ENCODE peak calls at places on chromosome 4, in six cellular contexts. A is HCT116, K is GM12878, T is SK-N-SH, V is K562, F is H1. D is an unnamed sample.

GRCh38 chr4:169254546-169254983 is 16.2 kb downstream of the SH3RF1 start:
- DNase-seq in A (peak), K (no peak), T (no peak), V (no peak), F (no peak), D (no peak)

GRCh38 chr4:41590591-41590990 is 52.6 kb downstream of the LIMCH1 start:
- DNase-seq in A (no peak), K (no peak), T (peak), V (no peak), F (no peak), D (no peak)

GRCh38 chr4:52873191-52873590 is 11.1 kb downstream of the RASL11B start:
- DNase-seq in A (peak), K (no peak), T (no peak), V (no peak), F (no peak), D (no peak)

GRCh38 chr4:83115000-83115399 is 471 bp upstream of the PLAC8 start:
- DNase-seq in A (no peak), K (no peak), T (no peak), V (no peak), F (no peak), D (no peak)

GRCh38 chr4:5165419-5166369 is 114.4 kb downstream of the STK32B start:
- DNase-seq in A (no peak), K (no peak), T (no peak), V (no peak), F (peak), D (no peak)

GRCh38 chr4:118823471-118823870 is 12.5 kb downstream of the SEC24D start:
- DNase-seq in A (peak), K (no peak), T (no peak), V (no peak), F (no peak), D (no peak)

GRCh38 chr4:11843340-11843739 is 414.6 kb upstream of the HS3ST1 start:
- DNase-seq in A (no peak), K (no peak), T (no peak), V (no peak), F (no peak), D (no peak)

GRCh38 chr4:156158747-156159146 is 205.1 kb upstream of the CTSO start:
- DNase-seq in A (no peak), K (no peak), T (no peak), V (no peak), F (no peak), D (no peak)

GRCh38 chr4:176150283-176150682 is 45.1 kb downstream of the SPATA4 start:
- DNase-seq in A (peak), K (no peak), T (peak), V (no peak), F (no peak), D (no peak)

GRCh38 chr4:110216079-110216478 is 17.7 kb upstream of the ELOVL6 start:
- DNase-seq in A (no peak), K (no peak), T (no peak), V (no peak), F (no peak), D (no peak)

GRCh38 chr4:137768196-137768595 is 235.9 kb upstream of the PCDH18 start:
- DNase-seq in A (no peak), K (no peak), T (no peak), V (no peak), F (no peak), D (no peak)

GRCh38 chr4:128524311-128524710 is 236.7 kb upstream of the PGRMC2 start:
- DNase-seq in A (peak), K (no peak), T (no peak), V (no peak), F (no peak), D (no peak)

DNA sequence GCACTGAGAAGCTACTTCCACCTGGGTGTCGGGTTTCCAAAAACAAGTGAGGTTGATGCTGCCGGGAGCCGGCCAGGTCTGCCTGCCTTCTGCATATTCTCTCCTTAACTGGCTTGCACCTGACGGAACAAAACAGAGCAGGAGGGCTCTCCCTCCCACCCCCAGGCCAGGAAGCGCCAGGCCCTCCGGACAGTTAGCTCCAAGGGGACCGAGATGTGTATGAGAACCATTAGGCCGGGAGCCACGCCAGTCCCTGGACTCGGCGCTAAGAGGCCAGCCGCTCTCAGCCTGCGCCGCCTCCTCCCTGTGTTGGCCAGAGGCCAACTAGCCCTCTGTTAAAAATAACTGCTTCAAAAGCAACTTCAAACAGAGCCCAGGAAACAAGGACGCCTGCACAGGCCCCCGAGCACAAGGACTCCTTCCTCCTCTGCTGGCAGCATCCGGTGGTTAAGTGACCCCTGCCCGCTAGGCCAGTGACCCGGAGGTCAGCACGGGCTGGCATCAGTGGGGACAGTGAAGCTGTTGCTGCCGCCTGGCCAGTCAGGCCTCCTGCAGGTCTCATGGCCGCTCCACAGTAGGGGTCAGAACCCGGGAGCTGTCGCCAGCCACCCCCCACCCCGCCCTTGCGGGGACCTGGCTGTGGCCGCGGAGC is 107.9 kb downstream of the ABLIM2 start:
- DNase-seq in A (no peak), K (no peak), T (peak), V (no peak), F (peak), D (no peak)
- H3K4me3 ChIP-seq in A (no peak), K (no peak), T (no peak), V (no peak), F (no peak), D (no peak)

GRCh38 chr4:2981256-2981804 is 18.0 kb downstream of the GRK4 start:
- DNase-seq in A (no peak), K (no peak), T (no peak), V (no peak), F (no peak), D (no peak)
- TF ChIP-seq SIN3A in A (no peak), K (no peak), T (no peak), V (no peak), F (no peak), D (no peak)

DNA sequence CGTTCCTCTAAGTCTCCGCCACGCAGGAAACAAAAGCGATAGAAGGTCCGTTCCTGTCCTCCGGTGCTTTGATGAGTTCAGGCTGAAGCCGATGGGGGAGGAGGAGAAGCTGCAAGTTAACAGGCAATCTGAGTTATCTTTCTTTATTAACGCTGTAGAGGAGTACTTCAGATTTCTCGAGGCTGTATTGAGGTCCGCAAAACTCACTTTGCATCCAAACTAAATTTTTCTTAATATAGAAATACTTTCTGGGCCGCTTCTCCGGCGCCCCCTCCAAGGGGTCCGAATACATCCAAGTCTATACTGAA is 395 bp upstream of the SOWAHB start:
- DNase-seq in A (no peak), K (no peak), T (no peak), V (no peak), F (no peak), D (no peak)
- H3K4me3 ChIP-seq in A (peak), K (peak), T (peak), V (no peak), F (peak), D (peak)

DNA sequence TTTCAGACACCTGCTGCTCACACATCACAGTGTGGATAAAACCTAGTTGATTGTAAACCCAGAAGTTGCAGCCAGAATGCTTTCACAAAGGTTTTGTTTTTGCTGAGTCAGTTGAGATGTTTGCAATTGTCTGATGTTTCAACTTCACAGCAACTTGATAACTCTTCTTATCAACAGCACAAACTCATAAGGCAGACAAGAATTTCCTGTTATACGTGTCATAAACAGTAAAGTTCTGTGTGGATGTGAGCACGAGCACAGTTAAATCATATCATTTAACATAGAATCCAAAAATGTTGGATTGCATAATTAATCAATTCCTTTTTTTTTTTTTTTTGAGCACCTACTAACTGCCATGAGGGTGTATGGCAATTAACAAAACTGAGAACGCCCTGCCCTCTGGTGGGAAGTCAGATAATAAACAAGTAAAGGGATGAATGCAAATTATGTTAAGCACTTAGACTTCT is 512.2 kb downstream of the PDHA2 start:
- DNase-seq in A (peak), K (no peak), T (peak), V (no peak), F (peak), D (peak)
- TF ChIP-seq SIN3A in A (no peak), K (no peak), T (no peak), V (no peak), F (no peak), D (no peak)

DNA sequence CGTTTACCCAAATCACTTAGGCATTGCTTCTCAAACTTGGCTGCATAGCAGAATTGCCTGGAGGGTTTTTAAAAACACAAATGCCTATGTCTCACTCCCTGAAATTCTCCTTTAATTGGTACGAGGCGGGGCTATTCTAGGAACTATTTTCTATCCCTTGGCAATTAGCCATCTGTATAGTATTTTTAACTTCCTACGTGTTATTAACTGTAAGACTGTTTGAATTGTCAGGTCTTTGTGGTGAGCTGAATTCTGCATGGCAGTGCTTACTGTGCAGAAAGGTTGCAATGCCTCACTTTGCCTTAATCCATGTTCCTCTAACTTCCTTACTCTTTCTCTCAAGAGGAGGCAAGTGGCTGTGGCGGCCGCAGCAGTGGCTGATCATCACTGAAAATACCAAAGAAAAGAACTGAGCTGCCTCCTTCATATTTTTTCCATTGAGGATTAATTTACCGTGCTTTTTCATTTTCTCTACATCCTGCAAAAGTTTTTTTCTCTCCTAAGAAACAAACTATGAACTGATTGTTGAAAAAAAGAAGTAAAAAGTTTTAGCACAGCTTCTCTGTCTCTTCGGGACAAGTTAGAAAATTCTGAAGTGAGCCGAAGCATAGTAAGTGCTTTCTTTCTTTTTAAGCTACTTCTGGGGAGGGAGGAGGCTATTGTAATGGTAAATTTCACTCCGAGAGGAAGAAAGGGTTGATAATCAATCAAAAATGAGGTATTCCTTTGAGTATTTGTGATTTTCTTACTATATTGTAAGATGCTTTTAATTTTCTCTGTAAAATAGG is at the start of gene SHROOM3:
- DNase-seq in A (no peak), K (no peak), T (no peak), V (no peak), F (no peak), D (no peak)
- H3K4me3 ChIP-seq in A (no peak), K (no peak), T (no peak), V (no peak), F (peak), D (no peak)

D was measured in Panc1.